ENCODE peak calls at places on chromosomes 5 and 9, in eight cellular contexts. O is breast epithelium, L is uterus, D is A549, T is esophagus squamous epithelium, X is A673, P is upper lobe of right lung, M is H9. C is an unnamed sample.
A peak's percentile ranks its signal among the peaks of the same experiment; 100 is the strongest.

GRCh38 chr5:170357853-170358497 is 31.2 kb downstream of the KCNMB1 start:
- DNase-seq in O (peak; percentile 79), L (peak; percentile 53), D (no peak), T (peak; percentile 22), X (no peak), P (peak; percentile 87), M (no peak), C (peak; percentile 62)

GRCh38 chr9:125145425-125145824 is 2.1 kb upstream of the SCAI start:
- DNase-seq in O (no peak), L (no peak), D (no peak), T (no peak), X (no peak), P (no peak), M (no peak), C (no peak)

GRCh38 chr5:155839251-155840037 is 487.5 kb upstream of the SGCD start:
- DNase-seq in O (no peak), L (no peak), D (peak; percentile 28), T (no peak), X (peak; percentile 0), P (no peak), M (peak; percentile 38), C (no peak)

GRCh38 chr5:56288880-56289601 is 55.9 kb upstream of the ANKRD55 start:
- DNase-seq in O (no peak), L (no peak), D (no peak), T (no peak), X (no peak), P (no peak), M (no peak), C (no peak)

GRCh38 chr9:121944741-121945191 is 148.3 kb downstream of the TTLL11 start:
- DNase-seq in O (no peak), L (no peak), D (no peak), T (no peak), X (no peak), P (no peak), M (no peak), C (no peak)

GRCh38 chr5:44536650-44537260 is 147.5 kb upstream of the FGF10 start:
- DNase-seq in O (no peak), L (peak; percentile 25), D (peak; percentile 29), T (no peak), X (peak; percentile 45), P (no peak), M (peak; percentile 39), C (peak; percentile 18)

GRCh38 chr5:178213003-178213449 is 8.7 kb downstream of the HNRNPAB start:
- DNase-seq in O (no peak), L (no peak), D (no peak), T (no peak), X (no peak), P (no peak), M (no peak), C (no peak)

GRCh38 chr9:126388964-126389363 is 62.3 kb downstream of the MVB12B start:
- DNase-seq in O (no peak), L (no peak), D (no peak), T (no peak), X (no peak), P (no peak), M (no peak), C (no peak)

GRCh38 chr9:115373000-115373709 is 255.2 kb upstream of the TNC start:
- DNase-seq in O (no peak), L (no peak), D (peak; percentile 90), T (no peak), X (peak; percentile 84), P (no peak), M (no peak), C (no peak)

GRCh38 chr5:81825237-81825636 is 74.3 kb upstream of the SSBP2 start:
- DNase-seq in O (peak; percentile 53), L (peak; percentile 49), D (peak; percentile 19), T (no peak), X (peak; percentile 23), P (no peak), M (no peak), C (peak; percentile 69)

GRCh38 chr9:107068581-107068980 is 205.6 kb downstream of the ZNF462 start:
- DNase-seq in O (no peak), L (no peak), D (no peak), T (no peak), X (no peak), P (no peak), M (no peak), C (no peak)

GRCh38 chr9:134175808-134176598 is 11.6 kb upstream of the RNU6ATAC start:
- DNase-seq in O (no peak), L (peak; percentile 20), D (no peak), T (no peak), X (peak; percentile 68), P (peak; percentile 62), M (no peak), C (peak; percentile 53)

GRCh38 chr5:32272746-32273145 is 40.0 kb downstream of the MTMR12 start:
- DNase-seq in O (peak; percentile 63), L (no peak), D (no peak), T (no peak), X (no peak), P (no peak), M (no peak), C (no peak)

GRCh38 chr9:121398374-121398773 is 28.3 kb upstream of the STOM start:
- DNase-seq in O (peak; percentile 75), L (no peak), D (no peak), T (no peak), X (no peak), P (no peak), M (no peak), C (no peak)

GRCh38 chr5:169576181-169576598 is 7.4 kb upstream of the SPDL1 start:
- DNase-seq in O (no peak), L (peak; percentile 56), D (no peak), T (no peak), X (no peak), P (no peak), M (no peak), C (no peak)

GRCh38 chr5:125059255-125060050 is 313.0 kb upstream of the ZNF608 start:
- DNase-seq in O (no peak), L (no peak), D (no peak), T (no peak), X (no peak), P (no peak), M (no peak), C (no peak)

GRCh38 chr5:150217041-150217440 is 27.2 kb downstream of the SLC6A7 start:
- DNase-seq in O (no peak), L (no peak), D (no peak), T (no peak), X (no peak), P (no peak), M (no peak), C (no peak)

GRCh38 chr9:83508072-83508471 is 30.1 kb downstream of the FRMD3 start:
- DNase-seq in O (no peak), L (no peak), D (no peak), T (no peak), X (no peak), P (no peak), M (no peak), C (no peak)

GRCh38 chr5:141637693-141638419 is 1.1 kb downstream of the RELL2 start:
- DNase-seq in O (peak; percentile 36), L (peak; percentile 50), D (peak; percentile 25), T (peak; percentile 30), X (peak; percentile 60), P (peak; percentile 85), M (peak; percentile 94), C (peak; percentile 62)

GRCh38 chr5:179319741-179320281 is 25.4 kb downstream of the ADAMTS2 start:
- DNase-seq in O (no peak), L (no peak), D (no peak), T (no peak), X (no peak), P (peak; percentile 51), M (no peak), C (peak; percentile 15)

GRCh38 chr5:134533115-134533815 is 7.8 kb downstream of the JADE2 start:
- DNase-seq in O (no peak), L (peak; percentile 74), D (no peak), T (no peak), X (no peak), P (peak; percentile 79), M (no peak), C (peak; percentile 69)

GRCh38 chr9:111970827-111971226 is 74.2 kb downstream of the UGCG start:
- DNase-seq in O (peak; percentile 35), L (no peak), D (no peak), T (no peak), X (no peak), P (no peak), M (no peak), C (no peak)
- TF ChIP-seq CTCF in O (no peak), L (no peak), D (no peak), T (no peak), X (no peak), P (no peak), M (no peak), C (no peak)

GRCh38 chr5:151591144-151591819 is at the start of gene FAT2:
- DNase-seq in O (peak; percentile 70), L (no peak), D (no peak), T (no peak), X (no peak), P (no peak), M (peak; percentile 81), C (no peak)
- H3K27ac ChIP-seq in O (peak within 1 kb of the TSS; percentile 78), L (no peak within 1 kb of the TSS), D (no peak within 1 kb of the TSS), T (peak within 1 kb of the TSS; percentile 94), X (no peak within 1 kb of the TSS), P (no peak within 1 kb of the TSS), M (no peak within 1 kb of the TSS), C (no peak within 1 kb of the TSS)

DNA sequence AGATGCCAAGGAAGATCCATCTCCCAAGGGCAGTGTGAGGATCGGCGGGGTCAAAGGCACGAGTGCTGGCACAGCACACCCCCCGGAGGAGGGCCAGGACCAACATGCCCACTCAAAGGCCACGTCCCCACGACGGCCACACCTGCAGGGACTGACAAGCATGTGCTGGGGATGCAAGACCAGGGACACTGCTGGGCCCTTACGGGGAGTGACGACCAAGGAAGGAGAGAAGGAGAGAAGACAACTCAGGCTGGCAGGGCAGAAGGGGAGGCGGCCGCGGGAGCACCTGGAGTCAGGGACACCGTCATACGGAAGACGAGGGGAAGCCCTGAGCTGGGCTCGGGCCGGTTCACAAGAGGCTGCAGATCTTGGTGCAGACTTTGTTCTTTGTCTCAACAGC is 10.4 kb downstream of the QSOX2 start:
- DNase-seq in O (no peak), L (no peak), D (no peak), T (no peak), X (no peak), P (no peak), M (no peak), C (no peak)
- H3K4me1 ChIP-seq in O (no peaks in the 10 kb centered on the region), L (no peaks in the 10 kb centered on the region), D (no peaks in the 10 kb centered on the region), T (no peaks in the 10 kb centered on the region), X (no peaks in the 10 kb centered on the region), P (peaks cover 5% of the 10 kb centered on the region), M (no peaks in the 10 kb centered on the region), C (peaks cover 19% of the 10 kb centered on the region)

GRCh38 chr9:69122086-69122390 is 52.0 kb upstream of the TJP2 start:
- DNase-seq in O (peak; percentile 62), L (peak; percentile 40), D (peak; percentile 20), T (no peak), X (peak; percentile 70), P (peak; percentile 89), M (peak; percentile 59), C (peak; percentile 73)

GRCh38 chr9:69122391-69123141 is 51.5 kb upstream of the TJP2 start:
- DNase-seq in O (no peak), L (no peak), D (no peak), T (no peak), X (peak; percentile 32), P (no peak), M (peak; percentile 43), C (peak; percentile 3)

GRCh38 chr9:69118656-69119055 is 55.4 kb upstream of the TJP2 start:
- DNase-seq in O (no peak), L (no peak), D (no peak), T (no peak), X (no peak), P (no peak), M (no peak), C (no peak)

GRCh38 chr9:69120380-69121154 is 53.5 kb upstream of the TJP2 start:
- DNase-seq in O (peak; percentile 90), L (peak; percentile 31), D (no peak), T (no peak), X (no peak), P (peak; percentile 90), M (peak; percentile 96), C (no peak)

GRCh38 chr9:69121155-69122085 is 52.7 kb upstream of the TJP2 start:
- DNase-seq in O (peak; percentile 22), L (no peak), D (peak; percentile 21), T (no peak), X (peak; percentile 51), P (peak; percentile 85), M (peak; percentile 76), C (peak; percentile 56)
- TF ChIP-seq CTCF in O (no peak), L (no peak), D (no peak), T (no peak), X (peak; percentile 10), P (no peak), M (no peak), C (no peak)

C was measured in heart right ventricle.